ENCODE peak calls at places on chromosomes 6 and 20, in nine cellular contexts. One of them, this sample, is unnamed.
A peak's percentile ranks its signal among the peaks of the same experiment; 100 is the strongest.

GRCh38 chr6:34246563-34247391 is 2.0 kb downstream of the SMIM29 start:
- DNase-seq in stomach: no peak
- DNase-seq in fibroblast of lung: no peak
- DNase-seq in esophagus squamous epithelium: no peak
- DNase-seq in coronary artery: no peak
- DNase-seq in left ventricle myocardium inferior: no peak
- DNase-seq in ovary: peak; percentile 43
- DNase-seq in A549: peak; percentile 59
- DNase-seq in adrenal gland: no peak
- DNase-seq in this sample: no peak

GRCh38 chr20:57582432-57583288 is 21.8 kb downstream of the PCK1 start:
- DNase-seq in stomach: peak; percentile 44
- DNase-seq in coronary artery: no peak
- DNase-seq in fibroblast of lung: peak; percentile 76
- DNase-seq in left ventricle myocardium inferior: no peak
- DNase-seq in A549: peak; percentile 24
- DNase-seq in adrenal gland: no peak
- DNase-seq in esophagus squamous epithelium: no peak
- DNase-seq in ovary: peak; percentile 72
- DNase-seq in this sample: peak; percentile 43

GRCh38 chr6:24078200-24078599 is 47.8 kb upstream of the NRSN1 start:
- DNase-seq in coronary artery: no peak
- DNase-seq in ovary: no peak
- DNase-seq in adrenal gland: no peak
- DNase-seq in fibroblast of lung: peak; percentile 64
- DNase-seq in left ventricle myocardium inferior: no peak
- DNase-seq in esophagus squamous epithelium: no peak
- DNase-seq in stomach: no peak
- DNase-seq in A549: no peak
- DNase-seq in this sample: no peak

GRCh38 chr20:51797357-51798025 is 4.8 kb downstream of the SALL4 start:
- DNase-seq in adrenal gland: no peak
- DNase-seq in A549: peak; percentile 37
- DNase-seq in esophagus squamous epithelium: no peak
- DNase-seq in stomach: no peak
- DNase-seq in coronary artery: no peak
- DNase-seq in fibroblast of lung: peak; percentile 20
- DNase-seq in ovary: no peak
- DNase-seq in left ventricle myocardium inferior: no peak
- DNase-seq in this sample: no peak

GRCh38 chr6:155418017-155418749 is 37.5 kb downstream of the NOX3 start:
- DNase-seq in adrenal gland: no peak
- DNase-seq in stomach: no peak
- DNase-seq in coronary artery: no peak
- DNase-seq in esophagus squamous epithelium: no peak
- DNase-seq in A549: no peak
- DNase-seq in left ventricle myocardium inferior: no peak
- DNase-seq in ovary: peak; percentile 22
- DNase-seq in fibroblast of lung: peak; percentile 69
- DNase-seq in this sample: no peak

GRCh38 chr6:71333700-71334099 is 45.1 kb downstream of the OGFRL1 start:
- DNase-seq in left ventricle myocardium inferior: no peak
- DNase-seq in stomach: no peak
- DNase-seq in esophagus squamous epithelium: no peak
- DNase-seq in coronary artery: no peak
- DNase-seq in ovary: no peak
- DNase-seq in A549: peak; percentile 65
- DNase-seq in adrenal gland: no peak
- DNase-seq in fibroblast of lung: peak; percentile 91
- DNase-seq in this sample: no peak

GRCh38 chr6:169839029-169839481 is 87.6 kb downstream of the ERMARD start:
- DNase-seq in stomach: peak; percentile 17
- DNase-seq in A549: no peak
- DNase-seq in adrenal gland: no peak
- DNase-seq in coronary artery: peak; percentile 43
- DNase-seq in esophagus squamous epithelium: no peak
- DNase-seq in fibroblast of lung: no peak
- DNase-seq in ovary: no peak
- DNase-seq in left ventricle myocardium inferior: no peak
- DNase-seq in this sample: peak; percentile 14

GRCh38 chr20:61661583-61661982 is 404.1 kb downstream of the TAF4 start:
- DNase-seq in stomach: no peak
- DNase-seq in esophagus squamous epithelium: no peak
- DNase-seq in coronary artery: no peak
- DNase-seq in A549: no peak
- DNase-seq in left ventricle myocardium inferior: no peak
- DNase-seq in adrenal gland: no peak
- DNase-seq in ovary: no peak
- DNase-seq in fibroblast of lung: no peak
- DNase-seq in this sample: no peak

GRCh38 chr6:92715991-92716390 is 703.4 kb downstream of the EPHA7 start:
- DNase-seq in fibroblast of lung: peak; percentile 8
- DNase-seq in stomach: no peak
- DNase-seq in A549: no peak
- DNase-seq in adrenal gland: no peak
- DNase-seq in coronary artery: no peak
- DNase-seq in esophagus squamous epithelium: no peak
- DNase-seq in ovary: no peak
- DNase-seq in left ventricle myocardium inferior: no peak
- DNase-seq in this sample: no peak

GRCh38 chr20:18414140-18414539 is 52.7 kb downstream of the DZANK1 start:
- DNase-seq in left ventricle myocardium inferior: no peak
- DNase-seq in esophagus squamous epithelium: no peak
- DNase-seq in adrenal gland: no peak
- DNase-seq in stomach: no peak
- DNase-seq in coronary artery: no peak
- DNase-seq in fibroblast of lung: no peak
- DNase-seq in A549: no peak
- DNase-seq in ovary: no peak
- DNase-seq in this sample: no peak

GRCh38 chr6:90860822-90861601 is 274.1 kb upstream of the MAP3K7 start:
- DNase-seq in adrenal gland: no peak
- DNase-seq in esophagus squamous epithelium: no peak
- DNase-seq in stomach: no peak
- DNase-seq in ovary: no peak
- DNase-seq in fibroblast of lung: no peak
- DNase-seq in left ventricle myocardium inferior: no peak
- DNase-seq in A549: peak; percentile 6
- DNase-seq in coronary artery: no peak
- DNase-seq in this sample: no peak

GRCh38 chr20:45791668-45792512 is at the start of the genes DNTTIP1 and WFDC3:
- DNase-seq in A549: peak; percentile 93
- DNase-seq in adrenal gland: peak; percentile 92
- DNase-seq in fibroblast of lung: peak; percentile 89
- DNase-seq in stomach: peak; percentile 92
- DNase-seq in esophagus squamous epithelium: peak; percentile 43
- DNase-seq in left ventricle myocardium inferior: peak; percentile 93
- DNase-seq in coronary artery: peak; percentile 93
- DNase-seq in ovary: peak; percentile 93
- DNase-seq in this sample: peak; percentile 94

GRCh38 chr6:129730477-129731165 is 20.6 kb upstream of the ARHGAP18 start:
- DNase-seq in stomach: no peak
- DNase-seq in left ventricle myocardium inferior: no peak
- DNase-seq in adrenal gland: no peak
- DNase-seq in esophagus squamous epithelium: no peak
- DNase-seq in fibroblast of lung: no peak
- DNase-seq in A549: peak; percentile 50
- DNase-seq in ovary: no peak
- DNase-seq in coronary artery: no peak
- DNase-seq in this sample: no peak

DNA sequence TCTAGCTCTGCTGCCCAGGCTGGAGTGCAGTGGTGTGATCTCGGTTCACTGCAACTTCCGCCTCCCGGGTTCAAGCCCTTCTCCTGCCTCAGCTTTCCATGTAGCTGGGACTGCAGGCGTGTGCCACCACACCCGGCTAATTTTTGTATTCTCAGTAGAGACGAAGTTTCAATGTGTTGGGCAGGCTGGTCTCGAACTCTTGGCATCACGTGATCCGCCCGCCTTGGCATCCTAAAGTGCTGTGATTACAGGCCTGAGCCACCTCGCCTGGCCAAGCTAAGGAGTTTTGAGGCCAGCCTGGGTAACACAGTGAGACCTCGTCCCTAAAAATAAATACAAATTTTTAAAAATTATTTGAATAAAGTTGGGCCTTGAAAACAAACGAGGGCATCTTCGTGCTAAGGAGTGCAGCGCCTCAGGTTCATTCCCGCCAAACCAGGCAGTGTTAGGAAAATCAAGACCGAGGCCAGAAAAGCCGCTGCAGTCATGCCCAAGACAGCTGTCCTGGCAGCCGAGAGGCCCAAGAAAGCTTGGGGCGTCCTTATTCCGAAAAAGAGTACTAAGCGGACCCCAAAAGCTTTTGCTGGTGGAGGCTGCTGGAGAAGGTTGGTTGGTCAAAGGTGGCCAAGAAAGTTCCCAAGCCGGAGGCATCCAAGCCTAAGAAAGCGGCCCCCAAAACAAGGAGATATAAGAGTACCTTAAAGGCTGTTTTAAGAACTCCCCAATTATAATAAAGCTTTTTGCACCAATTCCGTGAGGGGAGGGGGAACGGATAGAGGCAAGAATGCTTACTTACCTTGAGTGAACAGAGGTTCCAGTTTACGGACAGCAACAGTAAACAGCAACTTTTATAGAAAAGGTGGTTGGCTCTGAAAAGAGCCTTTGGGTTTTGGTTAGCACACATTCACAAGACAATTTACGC is 109.0 kb downstream of the HFE start:
- DNase-seq in stomach: no peak
- DNase-seq in coronary artery: no peak
- DNase-seq in adrenal gland: no peak
- DNase-seq in left ventricle myocardium inferior: no peak
- DNase-seq in A549: no peak
- DNase-seq in fibroblast of lung: no peak
- DNase-seq in esophagus squamous epithelium: no peak
- DNase-seq in ovary: peak; percentile 59
- DNase-seq in this sample: no peak
- H3K4me3 ChIP-seq in stomach: peak overlapping the region; percentile 60
- H3K4me3 ChIP-seq in coronary artery: peak overlapping the region; percentile 85
- H3K4me3 ChIP-seq in adrenal gland: peak overlapping the region; percentile 27
- H3K4me3 ChIP-seq in left ventricle myocardium inferior: peak overlapping the region; percentile 77
- H3K4me3 ChIP-seq in A549: peak overlapping the region; percentile 46
- H3K4me3 ChIP-seq in fibroblast of lung: peak overlapping the region; percentile 88
- H3K4me3 ChIP-seq in esophagus squamous epithelium: peak overlapping the region; percentile 44
- H3K4me3 ChIP-seq in ovary: peak overlapping the region; percentile 55
- H3K4me3 ChIP-seq in this sample: peak overlapping the region; percentile 78

DNA sequence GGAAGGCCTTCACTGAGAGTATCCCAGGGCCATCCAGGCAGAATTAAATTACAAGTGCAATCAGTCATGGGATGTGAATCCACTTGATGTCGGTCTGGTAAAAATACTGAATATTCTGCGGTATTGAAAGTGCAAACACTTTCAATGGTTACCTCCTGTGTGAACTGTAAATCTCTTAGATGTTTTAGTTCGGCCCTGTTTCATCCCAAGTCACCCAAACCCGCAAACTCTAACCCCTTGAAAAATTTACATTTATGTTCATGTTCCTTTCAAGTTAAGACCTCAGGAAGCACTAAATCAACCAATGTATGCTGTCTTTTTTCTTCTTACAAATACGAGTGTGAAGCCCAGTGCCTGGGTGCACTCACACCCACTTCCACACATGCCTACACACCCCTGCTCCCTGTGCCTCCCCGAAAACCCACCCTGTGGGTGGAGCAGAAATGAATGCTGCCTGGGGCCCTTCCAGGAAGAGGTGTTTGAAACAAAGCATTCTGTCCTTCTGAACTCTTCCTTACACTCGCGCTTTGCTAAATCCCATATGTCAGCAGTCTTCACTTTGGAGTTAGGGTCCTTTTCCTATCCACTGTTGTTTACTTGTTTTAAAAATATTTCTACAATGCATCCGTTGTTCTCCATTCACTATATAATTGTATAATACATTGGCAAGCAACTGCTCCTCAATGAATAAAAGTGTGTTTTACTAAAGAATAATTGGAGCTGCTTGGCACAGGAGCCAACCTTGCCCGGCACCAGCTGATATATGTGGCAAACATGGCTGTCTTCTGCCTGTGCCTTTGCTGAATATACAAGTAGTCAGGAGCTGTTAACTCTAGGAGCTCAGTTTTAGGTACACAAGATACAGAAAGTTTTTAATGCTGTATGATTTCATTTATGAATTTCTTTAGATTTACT is 62.7 kb downstream of the FYN start:
- DNase-seq in adrenal gland: no peak
- DNase-seq in stomach: no peak
- DNase-seq in left ventricle myocardium inferior: no peak
- DNase-seq in esophagus squamous epithelium: no peak
- DNase-seq in coronary artery: no peak
- DNase-seq in fibroblast of lung: peak; percentile 55
- DNase-seq in ovary: no peak
- DNase-seq in A549: no peak
- DNase-seq in this sample: no peak
- H3K27ac ChIP-seq in adrenal gland: no peak overlapping the region
- H3K27ac ChIP-seq in stomach: no peak overlapping the region
- H3K27ac ChIP-seq in left ventricle myocardium inferior: no peak overlapping the region
- H3K27ac ChIP-seq in esophagus squamous epithelium: no peak overlapping the region
- H3K27ac ChIP-seq in coronary artery: no peak overlapping the region
- H3K27ac ChIP-seq in fibroblast of lung: no peak overlapping the region
- H3K27ac ChIP-seq in ovary: no peak overlapping the region
- H3K27ac ChIP-seq in A549: no peak overlapping the region
- H3K27ac ChIP-seq in this sample: no peak overlapping the region

GRCh38 chr6:73031094-73031782 is 194.1 kb downstream of the KHDC1L start:
- DNase-seq in A549: no peak
- DNase-seq in stomach: no peak
- DNase-seq in ovary: no peak
- DNase-seq in coronary artery: no peak
- DNase-seq in left ventricle myocardium inferior: no peak
- DNase-seq in esophagus squamous epithelium: no peak
- DNase-seq in fibroblast of lung: no peak
- DNase-seq in adrenal gland: no peak
- DNase-seq in this sample: no peak
- H3K4me3 ChIP-seq in A549: no peak overlapping the region
- H3K4me3 ChIP-seq in stomach: no peak overlapping the region
- H3K4me3 ChIP-seq in ovary: no peak overlapping the region
- H3K4me3 ChIP-seq in coronary artery: no peak overlapping the region
- H3K4me3 ChIP-seq in left ventricle myocardium inferior: no peak overlapping the region
- H3K4me3 ChIP-seq in esophagus squamous epithelium: no peak overlapping the region
- H3K4me3 ChIP-seq in fibroblast of lung: no peak overlapping the region
- H3K4me3 ChIP-seq in adrenal gland: no peak overlapping the region
- H3K4me3 ChIP-seq in this sample: no peak overlapping the region

GRCh38 chr6:32852018-32852843 is 1.3 kb downstream of the TAP1 start:
- DNase-seq in adrenal gland: no peak
- DNase-seq in esophagus squamous epithelium: no peak
- DNase-seq in stomach: peak; percentile 44
- DNase-seq in ovary: peak; percentile 54
- DNase-seq in coronary artery: no peak
- DNase-seq in A549: no peak
- DNase-seq in left ventricle myocardium inferior: peak; percentile 42
- DNase-seq in fibroblast of lung: peak; percentile 13
- DNase-seq in this sample: peak; percentile 58
- H3K27ac ChIP-seq in adrenal gland: peak overlapping the region; percentile 96
- H3K27ac ChIP-seq in esophagus squamous epithelium: peak overlapping the region; percentile 98
- H3K27ac ChIP-seq in stomach: peak overlapping the region; percentile 99
- H3K27ac ChIP-seq in ovary: peak overlapping the region; percentile 98
- H3K27ac ChIP-seq in coronary artery: peak overlapping the region; percentile 99
- H3K27ac ChIP-seq in A549: peak overlapping the region; percentile 95
- H3K27ac ChIP-seq in left ventricle myocardium inferior: peak overlapping the region; percentile 99
- H3K27ac ChIP-seq in fibroblast of lung: peak overlapping the region; percentile 90
- H3K27ac ChIP-seq in this sample: peak overlapping the region; percentile 96